ENCODE peak calls at places on chromosomes 7 and 10, in seven cellular contexts. F, B, M, N, Q, A and Z are unnamed samples.

GRCh38 chr10:33237736-33238624 is 96.5 kb downstream of the NRP1 start:
- DNase-seq in B (no peak), A (no peak), M (no peak), F (no peak), Q (no peak), N (no peak), Z (no peak)

GRCh38 chr10:120949511-120950102 is 98.4 kb downstream of the WDR11 start:
- DNase-seq in M (no peak), B (no peak), N (peak), Q (no peak), A (no peak), F (no peak), Z (no peak)

GRCh38 chr7:48285365-48285764 is 114.1 kb downstream of the ABCA13 start:
- DNase-seq in N (no peak), A (no peak), B (no peak), M (no peak), F (no peak), Q (no peak), Z (no peak)

GRCh38 chr10:73744690-73744994 is 470 bp downstream of the SEC24C start:
- DNase-seq in A (peak), N (peak), F (peak), Q (no peak), B (no peak), M (peak), Z (no peak)

GRCh38 chr10:93376372-93377296 is 105.5 kb downstream of the MYOF start:
- DNase-seq in F (peak), M (peak), Q (no peak), B (peak), N (peak), A (no peak), Z (no peak)

GRCh38 chr7:94188350-94188749 is 184.2 kb upstream of the BET1 start:
- DNase-seq in M (no peak), N (no peak), A (no peak), B (no peak), F (no peak), Q (no peak), Z (no peak)

GRCh38 chr10:27252267-27253000 is 11.8 kb upstream of the ACBD5 start:
- DNase-seq in Q (peak), M (peak), B (no peak), A (no peak), F (peak), N (peak), Z (peak)

GRCh38 chr10:90451283-90451682 is 406.6 kb downstream of the HTR7 start:
- DNase-seq in M (no peak), A (no peak), B (no peak), N (no peak), Q (no peak), F (no peak), Z (no peak)

GRCh38 chr10:49759787-49760551 is 2.2 kb downstream of the OGDHL start:
- DNase-seq in F (no peak), M (no peak), N (no peak), Q (no peak), B (no peak), A (no peak), Z (no peak)

GRCh38 chr10:101875068-101875688 is 31.6 kb upstream of the KCNIP2 start:
- DNase-seq in F (no peak), Q (no peak), B (no peak), M (no peak), A (no peak), N (no peak), Z (no peak)

GRCh38 chr10:94138391-94138790 is 144.7 kb downstream of the PLCE1 start:
- DNase-seq in F (no peak), A (no peak), B (no peak), N (no peak), M (no peak), Q (no peak), Z (no peak)

GRCh38 chr10:87987206-87987605 is 123.8 kb downstream of the PTEN start:
- DNase-seq in N (no peak), F (no peak), Q (no peak), B (no peak), M (no peak), A (no peak), Z (no peak)

GRCh38 chr10:11913184-11913641 is 90.1 kb downstream of the PROSER2 start:
- DNase-seq in Q (no peak), B (no peak), N (no peak), A (no peak), F (no peak), M (no peak), Z (no peak)

GRCh38 chr10:113126506-113127192 is 176.6 kb downstream of the TCF7L2 start:
- DNase-seq in N (peak), Q (peak), B (no peak), A (peak), F (peak), M (peak), Z (peak)

DNA sequence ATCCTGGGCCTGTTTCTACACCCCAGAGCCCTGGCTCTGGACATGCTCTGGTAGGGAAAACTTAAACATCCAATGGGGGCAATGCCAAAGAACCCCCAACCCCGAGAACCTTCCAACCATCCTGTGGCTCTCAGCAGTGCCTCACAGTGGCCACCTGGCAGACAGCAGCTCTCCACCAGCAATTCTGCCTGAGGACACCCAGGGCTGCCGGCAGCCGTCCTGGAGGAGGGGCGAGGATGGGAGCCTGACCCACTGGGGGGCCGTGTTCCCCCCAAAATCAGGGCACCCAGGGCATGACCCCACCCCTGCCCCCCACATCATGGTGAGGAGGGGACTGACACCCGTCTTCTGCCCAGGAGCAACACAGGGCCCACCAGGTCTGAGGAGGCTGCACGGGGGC is 32.7 kb downstream of the DPYSL4 start:
- DNase-seq in A (no peak), F (no peak), N (no peak), Q (no peak), M (no peak), B (no peak), Z (no peak)
- TF ChIP-seq CTCF in A (no peak), F (no peak), N (no peak), Q (no peak), M (peak), B (no peak), Z (no peak)

GRCh38 chr7:100159099-100159623 is 638 bp upstream of the TRAPPC14 start:
- DNase-seq in N (no peak), A (no peak), B (no peak), F (no peak), Q (no peak), M (no peak), Z (no peak)
- TF ChIP-seq CTCF in N (no peak), A (no peak), B (no peak), F (no peak), Q (no peak), M (peak), Z (no peak)

GRCh38 chr7:81776972-81777371 is 7.1 kb upstream of the HGF start:
- DNase-seq in Q (no peak), N (no peak), F (no peak), A (no peak), M (no peak), B (no peak), Z (no peak)
- TF ChIP-seq CTCF in Q (no peak), N (no peak), F (no peak), A (no peak), M (no peak), B (no peak), Z (no peak)

DNA sequence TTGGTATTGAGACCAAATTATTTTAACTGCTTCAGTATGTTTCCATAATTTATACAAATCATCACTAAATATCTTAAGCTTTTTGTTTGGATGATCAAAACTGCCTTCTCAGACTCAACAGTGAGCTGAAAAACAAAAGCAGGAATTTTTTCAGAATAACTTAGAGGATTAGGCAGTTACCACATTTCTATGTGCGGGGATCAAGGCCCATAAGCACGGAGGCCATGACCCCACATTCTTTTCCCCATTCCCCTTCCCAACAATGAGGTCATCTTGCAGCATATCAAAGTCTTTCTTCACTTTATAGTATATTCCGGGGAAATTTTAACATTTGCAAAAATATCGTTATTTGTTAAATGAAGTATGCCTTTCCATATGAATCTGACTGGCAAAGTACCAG is 125.8 kb downstream of the ELMO1 start:
- DNase-seq in F (no peak), B (no peak), N (no peak), Q (no peak), M (no peak), A (no peak), Z (no peak)
- TF ChIP-seq CTCF in F (no peak), B (no peak), N (no peak), Q (no peak), M (no peak), A (no peak), Z (no peak)

GRCh38 chr7:101941481-101942383 is 124.3 kb downstream of the CUX1 start:
- DNase-seq in M (no peak), A (no peak), N (no peak), B (no peak), F (no peak), Q (peak), Z (no peak)
- TF ChIP-seq CTCF in M (no peak), A (no peak), N (no peak), B (no peak), F (no peak), Q (no peak), Z (no peak)

GRCh38 chr7:123051916-123052315 is 56.4 kb upstream of the TAS2R16 start:
- DNase-seq in Q (no peak), A (no peak), B (no peak), N (no peak), F (no peak), M (no peak), Z (no peak)

GRCh38 chr7:123057926-123058325 is 62.4 kb upstream of the TAS2R16 start:
- DNase-seq in A (no peak), B (no peak), F (no peak), M (no peak), N (no peak), Q (no peak), Z (no peak)

GRCh38 chr7:123060446-123060845 is 64.9 kb upstream of the TAS2R16 start:
- DNase-seq in M (no peak), F (no peak), A (no peak), Q (no peak), N (no peak), B (no peak), Z (no peak)

DNA sequence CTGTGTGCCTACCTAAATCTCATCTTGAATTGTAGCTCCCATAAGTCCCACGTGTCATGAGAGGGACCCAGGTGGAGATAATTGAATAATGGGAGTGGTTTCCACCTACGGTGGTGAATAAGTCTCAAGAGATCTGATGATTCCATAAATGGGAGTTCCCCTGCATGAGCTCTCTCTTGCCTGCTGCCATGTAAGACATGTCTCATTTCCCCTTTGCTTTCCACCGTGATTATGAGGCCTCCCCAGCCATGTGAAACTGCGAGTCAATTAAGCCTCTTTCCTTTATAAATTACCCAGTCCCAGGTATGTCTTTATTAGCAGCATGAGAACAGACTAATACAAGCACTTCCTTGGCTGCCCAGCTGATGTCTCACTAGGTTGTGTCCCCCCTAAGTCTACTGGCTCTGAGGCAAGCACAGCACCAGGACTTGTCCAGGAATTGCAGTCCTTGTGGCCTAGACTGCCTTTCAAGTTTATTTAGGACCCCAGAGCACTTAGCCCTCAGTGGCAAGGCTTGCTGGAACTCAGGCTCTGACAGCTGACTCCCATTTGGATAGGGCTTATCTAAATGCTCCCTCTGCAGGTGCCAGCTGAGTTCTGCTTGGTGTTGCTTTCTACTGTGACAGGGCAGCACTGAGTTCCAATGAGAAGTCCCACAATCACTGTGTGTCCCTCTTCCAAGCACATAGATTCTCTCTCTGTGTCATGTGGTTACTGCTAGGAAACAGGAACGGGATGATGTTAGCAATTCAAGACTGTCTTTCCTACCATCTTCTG is 59.0 kb upstream of the TAS2R16 start:
- DNase-seq in Q (no peak), M (no peak), N (peak), F (peak), A (no peak), B (no peak), Z (no peak)
- TF ChIP-seq CTCF in Q (no peak), M (no peak), N (no peak), F (no peak), A (no peak), B (peak), Z (no peak)

GRCh38 chr10:17289763-17290162 is 61.7 kb downstream of the VIM start:
- DNase-seq in A (no peak), Q (no peak), N (no peak), M (no peak), F (no peak), B (no peak), Z (no peak)

GRCh38 chr10:17292375-17292774 is 64.3 kb downstream of the VIM start:
- DNase-seq in F (no peak), M (no peak), N (no peak), A (no peak), Q (no peak), B (no peak), Z (no peak)

GRCh38 chr10:17286562-17287089 is 58.6 kb downstream of the VIM start:
- DNase-seq in N (no peak), F (no peak), Q (no peak), A (no peak), M (no peak), B (no peak), Z (no peak)

GRCh38 chr10:17287151-17287550 is 59.1 kb downstream of the VIM start:
- DNase-seq in Q (no peak), N (no peak), A (no peak), M (no peak), B (no peak), F (no peak), Z (no peak)

GRCh38 chr10:17290226-17290625 is 62.2 kb downstream of the VIM start:
- DNase-seq in M (no peak), N (no peak), A (no peak), F (no peak), Q (no peak), B (no peak), Z (no peak)
- TF ChIP-seq CTCF in M (no peak), N (no peak), A (no peak), F (no peak), Q (peak), B (peak), Z (no peak)

GRCh38 chr7:19119372-19119771 is 1.9 kb upstream of the TWIST1 start:
- DNase-seq in Q (no peak), A (no peak), M (no peak), N (no peak), B (no peak), F (no peak), Z (no peak)

GRCh38 chr7:19117081-19117869 is at the start of gene TWIST1:
- DNase-seq in A (peak), M (no peak), F (peak), N (peak), Q (no peak), B (no peak), Z (no peak)

GRCh38 chr7:19116121-19117080 is 1.0 kb downstream of the TWIST1 start:
- DNase-seq in F (peak), N (peak), Q (no peak), A (no peak), M (no peak), B (no peak), Z (no peak)

GRCh38 chr7:19118896-19119301 is 1.5 kb upstream of the TWIST1 start:
- DNase-seq in N (peak), F (no peak), A (no peak), M (no peak), Q (no peak), B (no peak), Z (no peak)

GRCh38 chr7:19117870-19118608 is 603 bp upstream of the TWIST1 start:
- DNase-seq in M (no peak), F (peak), A (no peak), N (peak), Q (no peak), B (no peak), Z (no peak)
- TF ChIP-seq CTCF in M (no peak), F (no peak), A (no peak), N (no peak), Q (no peak), B (peak), Z (no peak)